ENCODE peak calls at places on chromosomes 11 and 22, in four cellular contexts. Q is IMR-90, Y is H9, B is H1. J is an unnamed sample.

GRCh38 chr22:42937164-42937854 is 77.6 kb downstream of the PACSIN2 start:
- DNase-seq in Q (peak), Y (peak), B (no peak), J (no peak)

GRCh38 chr11:126282742-126283591 is at the start of gene TIRAP:
- DNase-seq in Q (peak), Y (peak), B (no peak), J (no peak)

GRCh38 chr11:57746920-57747319 is 4.7 kb downstream of the BTBD18 start:
- DNase-seq in Q (no peak), Y (no peak), B (no peak), J (no peak)

GRCh38 chr11:83971063-83971462 is 684.9 kb upstream of the CCDC90B start:
- DNase-seq in Q (peak), Y (no peak), B (no peak), J (peak)

GRCh38 chr22:24125942-24126341 is 55.3 kb upstream of the SUSD2 start:
- DNase-seq in Q (no peak), Y (no peak), B (no peak), J (no peak)

GRCh38 chr11:94183886-94184264 is 55.2 kb downstream of the PANX1 start:
- DNase-seq in Q (peak), Y (peak), B (peak), J (peak)

GRCh38 chr22:37427128-37427710 is at the start of gene ELFN2:
- DNase-seq in Q (peak), Y (no peak), B (no peak), J (no peak)

GRCh38 chr11:2307733-2308331 is 6.0 kb downstream of the TSPAN32 start:
- DNase-seq in Q (no peak), Y (no peak), B (no peak), J (no peak)

GRCh38 chr11:124608146-124608545 is 3.1 kb upstream of the PANX3 start:
- DNase-seq in Q (no peak), Y (no peak), B (no peak), J (no peak)

GRCh38 chr11:75272821-75273301 is 32.3 kb downstream of the TPBGL start:
- DNase-seq in Q (no peak), Y (peak), B (no peak), J (no peak)

GRCh38 chr11:46778416-46778815 is 59.4 kb downstream of the F2 start:
- DNase-seq in Q (no peak), Y (no peak), B (no peak), J (no peak)

GRCh38 chr11:284081-285020 is 4.6 kb upstream of the PGGHG start:
- DNase-seq in Q (no peak), Y (peak), B (no peak), J (no peak)

GRCh38 chr22:21632237-21632895 is at the start of gene CCDC116:
- DNase-seq in Q (no peak), Y (peak), B (no peak), J (no peak)

GRCh38 chr11:30585892-30586250 is 282 bp downstream of the MPPED2 start:
- DNase-seq in Q (no peak), Y (peak), B (no peak), J (no peak)

GRCh38 chr22:21448627-21449416 is 18.4 kb upstream of the TMEM191C start:
- DNase-seq in Q (no peak), Y (peak), B (no peak), J (no peak)

GRCh38 chr22:37999640-38000272 is 15.4 kb upstream of the SOX10 start:
- DNase-seq in Q (peak), Y (no peak), B (no peak), J (no peak)

GRCh38 chr11:6667733-6668374 is 12.2 kb upstream of the DCHS1 start:
- DNase-seq in Q (peak), Y (no peak), B (no peak), J (no peak)

GRCh38 chr11:106281455-106282173 is 204.2 kb downstream of the AASDHPPT start:
- DNase-seq in Q (peak), Y (no peak), B (no peak), J (no peak)

GRCh38 chr11:110833033-110833484 is 120.8 kb upstream of the ARHGAP20 start:
- DNase-seq in Q (peak), Y (no peak), B (no peak), J (no peak)

GRCh38 chr22:25774575-25775026 is 32.6 kb downstream of the MYO18B start:
- DNase-seq in Q (no peak), Y (peak), B (no peak), J (peak)

GRCh38 chr11:71181566-71181965 is 70.8 kb downstream of the SHANK2 start:
- DNase-seq in Q (no peak), Y (peak), B (no peak), J (no peak)

GRCh38 chr11:99117603-99118002 is 96.9 kb downstream of the CNTN5 start:
- DNase-seq in Q (no peak), Y (no peak), B (no peak), J (no peak)

GRCh38 chr11:130062030-130062429 is 7.7 kb upstream of the APLP2 start:
- DNase-seq in Q (no peak), Y (no peak), B (no peak), J (no peak)

GRCh38 chr11:96275807-96276594 is 67.0 kb downstream of the MAML2 start:
- DNase-seq in Q (peak), Y (no peak), B (no peak), J (no peak)

GRCh38 chr11:35012467-35013191 is 96.2 kb downstream of the PDHX start:
- DNase-seq in Q (no peak), Y (no peak), B (no peak), J (no peak)

GRCh38 chr11:59175104-59175503 is 3.2 kb downstream of the DTX4 start:
- DNase-seq in Q (no peak), Y (no peak), B (no peak), J (no peak)

DNA sequence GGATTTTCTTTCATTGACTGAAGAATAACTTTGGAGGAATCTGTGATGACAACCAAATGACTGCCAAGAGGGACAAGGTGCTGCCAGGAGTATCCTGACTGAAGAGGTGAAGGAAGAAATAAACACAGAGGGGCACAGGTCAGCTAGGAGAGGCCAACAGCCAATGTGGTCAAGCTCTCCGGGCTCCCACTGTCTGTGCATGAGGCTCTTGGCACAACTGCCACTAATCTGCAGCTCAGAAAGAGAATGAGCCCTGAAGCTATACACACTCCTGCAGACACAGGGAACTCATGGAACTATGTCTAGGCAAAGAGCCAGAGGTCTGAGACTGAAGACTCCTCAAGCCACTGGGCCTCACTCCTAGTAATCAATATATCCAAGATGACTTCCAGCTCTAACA is 6.9 kb downstream of the THRSP start:
- DNase-seq in Q (no peak), Y (no peak), B (no peak), J (no peak)
- H3K18ac ChIP-seq in Q (no peak), Y (no peak), B (no peak), J (no peak)

DNA sequence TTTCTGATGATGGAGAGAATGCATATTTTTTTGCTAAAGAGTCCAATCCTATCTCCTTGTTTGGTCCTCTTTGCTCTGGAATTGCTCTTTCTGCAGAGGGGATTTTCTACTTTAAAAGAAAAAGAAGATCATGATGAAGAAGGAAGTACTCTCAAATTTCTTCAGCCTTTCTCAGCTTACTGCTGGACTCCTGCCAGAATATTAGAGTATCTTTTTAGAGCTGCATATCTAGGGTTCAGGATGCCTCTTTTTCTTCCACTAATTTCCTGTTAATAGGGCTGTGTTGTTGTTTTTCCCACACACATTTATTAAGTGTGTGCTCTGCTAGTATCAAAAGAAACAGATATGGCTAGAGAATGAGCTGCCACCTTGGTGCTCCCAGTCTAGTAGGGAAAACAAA is 18.2 kb downstream of the UBASH3B start:
- DNase-seq in Q (peak), Y (no peak), B (no peak), J (no peak)
- H3K18ac ChIP-seq in Q (no peak), Y (no peak), B (no peak), J (no peak)

DNA sequence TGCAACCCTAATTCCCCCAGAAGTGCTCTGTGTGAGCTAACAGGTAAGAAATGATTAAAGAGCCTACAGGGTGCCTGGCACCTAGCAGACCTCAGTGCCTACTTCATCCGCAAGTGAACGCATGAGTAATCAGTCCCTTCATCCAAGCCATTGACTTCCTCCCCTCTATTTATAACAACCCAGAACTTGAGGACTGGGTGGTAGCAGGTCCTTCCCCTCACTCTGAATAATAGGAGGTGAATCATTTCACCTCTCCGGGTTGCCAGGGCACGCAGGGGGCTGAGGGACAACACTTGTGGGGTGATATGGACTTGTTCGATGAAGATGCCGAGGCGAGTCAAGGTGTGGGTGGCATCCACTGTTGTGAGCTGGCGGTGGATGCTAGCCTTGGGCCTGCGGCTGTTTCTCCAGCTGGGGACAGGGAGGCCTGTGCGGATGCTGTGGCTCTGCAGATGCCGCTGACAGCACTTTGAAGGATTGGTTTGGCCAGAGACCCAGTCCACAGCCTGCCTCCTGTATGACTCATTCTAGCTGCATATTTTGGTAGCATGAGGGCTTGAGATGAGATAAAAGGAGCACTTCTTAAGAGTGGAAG is 11.7 kb upstream of the SORL1-AS1 start:
- DNase-seq in Q (peak), Y (peak), B (no peak), J (no peak)
- H3K18ac ChIP-seq in Q (no peak), Y (no peak), B (no peak), J (peak)

DNA sequence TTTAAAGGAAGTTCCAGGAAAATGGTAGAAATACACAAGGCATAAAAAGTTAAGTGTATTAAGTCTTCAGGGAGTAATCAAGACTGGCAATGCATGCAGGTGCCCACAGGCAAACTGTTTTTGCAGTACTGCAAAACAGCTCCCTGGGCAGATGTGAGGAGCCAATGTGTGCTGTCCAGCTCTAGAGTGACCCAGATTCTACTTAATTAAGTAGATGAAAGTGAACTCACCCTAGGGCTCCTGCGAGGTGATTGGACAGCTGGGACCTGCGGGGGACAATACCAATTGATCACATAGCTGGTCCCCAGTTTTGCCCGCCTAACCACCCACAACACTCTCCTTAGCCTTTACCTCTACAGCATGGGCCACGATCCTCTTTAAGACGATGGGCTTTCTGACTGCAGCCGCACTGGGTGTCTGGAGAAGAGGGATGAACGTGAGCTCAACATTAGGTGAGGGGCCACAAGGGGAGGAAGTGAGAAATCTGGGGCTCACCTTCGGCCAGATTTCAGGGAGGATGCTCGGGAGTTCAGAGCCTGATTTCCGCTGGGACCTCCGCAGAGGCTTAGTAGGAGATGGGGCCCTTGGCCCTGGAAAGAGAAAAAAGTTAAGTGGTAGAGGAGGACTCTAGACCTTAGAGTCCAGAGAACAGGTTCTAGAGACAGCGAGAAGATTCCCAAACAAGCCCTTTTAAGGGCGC is 556 bp downstream of the CDCA5 start:
- DNase-seq in Q (no peak), Y (no peak), B (no peak), J (no peak)
- H3K18ac ChIP-seq in Q (no peak), Y (peak), B (peak), J (no peak)

GRCh38 chr22:39477542-39477941 is 20.7 kb downstream of the MGAT3 start:
- DNase-seq in Q (no peak), Y (no peak), B (no peak), J (no peak)
- H3K18ac ChIP-seq in Q (no peak), Y (no peak), B (no peak), J (no peak)

DNA sequence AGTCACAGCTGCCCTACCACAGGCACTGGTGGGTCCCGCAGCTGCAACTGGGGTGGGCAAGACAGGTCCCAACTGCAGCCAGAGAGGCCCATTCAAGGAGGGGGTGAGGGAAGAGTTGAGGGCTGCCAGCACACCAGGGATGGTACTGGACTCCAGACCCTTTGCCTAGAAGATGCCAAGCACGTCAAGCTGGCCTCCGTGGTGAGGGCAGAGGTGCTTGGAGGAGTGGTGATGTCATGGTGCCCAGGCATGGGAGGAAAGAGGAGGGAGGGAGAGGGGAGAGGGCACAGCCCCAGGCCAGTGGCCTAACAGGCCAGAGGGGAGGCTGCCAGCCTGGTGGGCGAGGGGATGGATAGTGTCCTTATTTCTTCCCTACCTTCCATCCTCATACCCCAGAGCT is 2.1 kb downstream of the SYT7 start:
- DNase-seq in Q (no peak), Y (no peak), B (no peak), J (no peak)
- H3K18ac ChIP-seq in Q (no peak), Y (no peak), B (no peak), J (peak)

J was measured in neuronal stem cell.